ENCODE peak calls at places on chromosomes 12 and 14, in six cellular contexts. K is nephron progenitor cell; F is astrocyte of the spinal cord; N is thoracic aorta; I is CD4-positive, alpha-beta T cell; M is brain microvascular endothelial cell. B is an unnamed sample.

GRCh38 chr12:116480210-116480818 is 78.9 kb upstream of the MAP1LC3B2 start:
- DNase-seq in K (no peak), F (no peak), N (no peak), I (no peak), M (no peak), B (no peak)

GRCh38 chr14:37973031-37973908 is 234.4 kb upstream of the SSTR1 start:
- DNase-seq in K (no peak), F (no peak), N (no peak), I (no peak), M (no peak), B (no peak)

GRCh38 chr12:69157023-69157655 is 82.2 kb upstream of the CPSF6 start:
- DNase-seq in K (peak), F (peak), N (peak), I (peak), M (peak), B (peak)

GRCh38 chr12:4985820-4986219 is 57.9 kb upstream of the KCNA5 start:
- DNase-seq in K (no peak), F (no peak), N (no peak), I (no peak), M (no peak), B (no peak)

GRCh38 chr14:63573579-63573978 is 30.4 kb upstream of the PPP2R5E start:
- DNase-seq in K (no peak), F (peak), N (no peak), I (no peak), M (no peak), B (peak)

GRCh38 chr12:129772463-129773169 is 131.2 kb downstream of the TMEM132D start:
- DNase-seq in K (no peak), F (peak), N (no peak), I (no peak), M (peak), B (peak)

GRCh38 chr14:58637040-58637390 is 747 bp upstream of the DACT1 start:
- DNase-seq in K (no peak), F (peak), N (peak), I (no peak), M (peak), B (peak)

GRCh38 chr12:51351913-51352532 is 5.5 kb upstream of the CELA1 start:
- DNase-seq in K (peak), F (peak), N (no peak), I (no peak), M (peak), B (peak)

GRCh38 chr12:78442454-78442801 is 422.1 kb upstream of the SYT1 start:
- DNase-seq in K (no peak), F (peak), N (no peak), I (no peak), M (no peak), B (peak)

GRCh38 chr14:69501362-69501964 is 16.9 kb downstream of the PLEKHD1 start:
- DNase-seq in K (no peak), F (peak), N (no peak), I (no peak), M (no peak), B (peak)

GRCh38 chr14:80003138-80003537 is 208.2 kb downstream of the DIO2 start:
- DNase-seq in K (no peak), F (no peak), N (no peak), I (no peak), M (peak), B (no peak)

GRCh38 chr12:92403210-92404175 is 257.8 kb upstream of the BTG1 start:
- DNase-seq in K (no peak), F (no peak), N (no peak), I (peak), M (no peak), B (peak)

GRCh38 chr12:65308601-65309071 is 30.2 kb downstream of the MSRB3 start:
- DNase-seq in K (no peak), F (no peak), N (no peak), I (no peak), M (no peak), B (peak)

GRCh38 chr12:93020998-93021597 is 92.0 kb upstream of the EEA1 start:
- DNase-seq in K (no peak), F (no peak), N (no peak), I (no peak), M (no peak), B (no peak)

GRCh38 chr14:28242895-28243294 is 523.7 kb upstream of the FOXG1 start:
- DNase-seq in K (no peak), F (no peak), N (no peak), I (no peak), M (no peak), B (no peak)

GRCh38 chr14:105026033-105026785 is 5.3 kb upstream of the CDCA4 start:
- DNase-seq in K (no peak), F (peak), N (no peak), I (no peak), M (peak), B (peak)

GRCh38 chr12:40819427-40820108 is 127.3 kb downstream of the CNTN1 start:
- DNase-seq in K (peak), F (no peak), N (no peak), I (no peak), M (no peak), B (no peak)

GRCh38 chr12:14756331-14757143 is 46.7 kb downstream of the WBP11 start:
- DNase-seq in K (peak), F (no peak), N (no peak), I (no peak), M (no peak), B (peak)

GRCh38 chr12:117202556-117202955 is 12.3 kb upstream of the FBXO21 start:
- DNase-seq in K (no peak), F (no peak), N (no peak), I (no peak), M (no peak), B (no peak)

GRCh38 chr14:64364907-64365306 is 23.2 kb upstream of the MTHFD1 start:
- DNase-seq in K (no peak), F (peak), N (no peak), I (no peak), M (peak), B (peak)

GRCh38 chr12:114384746-114385145 is 21.2 kb downstream of the TBX5 start:
- DNase-seq in K (no peak), F (no peak), N (no peak), I (no peak), M (no peak), B (no peak)

GRCh38 chr12:116693259-116694227 is 44.3 kb downstream of the SPRING1 start:
- DNase-seq in K (no peak), F (no peak), N (no peak), I (no peak), M (no peak), B (no peak)

DNA sequence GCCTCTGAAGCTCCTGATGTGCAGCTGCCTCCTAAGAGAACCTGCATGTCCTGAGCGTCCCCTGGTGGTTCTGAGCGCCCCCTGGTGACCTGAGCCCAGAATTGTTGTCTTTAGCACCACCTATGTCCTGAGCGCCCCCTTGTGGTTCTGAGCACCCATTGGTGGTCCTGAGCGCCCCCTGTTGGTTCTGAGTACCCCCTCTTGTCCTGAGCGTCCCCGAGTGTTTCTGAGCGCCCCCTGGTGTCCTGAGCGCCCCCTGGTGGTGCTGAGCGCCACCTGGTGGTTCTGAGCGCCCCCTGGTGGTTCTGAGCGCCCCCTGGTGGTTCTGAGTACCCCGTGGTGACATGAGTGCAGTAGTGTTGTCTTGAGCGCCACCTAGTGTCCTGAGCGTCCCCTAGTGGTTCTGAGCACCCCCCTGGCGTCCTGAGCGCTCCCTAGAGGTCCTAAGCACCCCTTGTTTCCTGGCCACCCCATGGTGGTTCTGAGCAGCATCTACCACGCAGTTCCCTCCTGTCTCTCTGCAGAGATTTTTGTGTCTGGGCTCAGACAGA is 782.5 kb downstream of the TMEM121 start:
- DNase-seq in K (peak), F (no peak), N (no peak), I (peak), M (no peak), B (peak)
- TF ChIP-seq CTCF in K (peak), F (peak), N (peak), I (peak), M (peak), B (peak)

DNA sequence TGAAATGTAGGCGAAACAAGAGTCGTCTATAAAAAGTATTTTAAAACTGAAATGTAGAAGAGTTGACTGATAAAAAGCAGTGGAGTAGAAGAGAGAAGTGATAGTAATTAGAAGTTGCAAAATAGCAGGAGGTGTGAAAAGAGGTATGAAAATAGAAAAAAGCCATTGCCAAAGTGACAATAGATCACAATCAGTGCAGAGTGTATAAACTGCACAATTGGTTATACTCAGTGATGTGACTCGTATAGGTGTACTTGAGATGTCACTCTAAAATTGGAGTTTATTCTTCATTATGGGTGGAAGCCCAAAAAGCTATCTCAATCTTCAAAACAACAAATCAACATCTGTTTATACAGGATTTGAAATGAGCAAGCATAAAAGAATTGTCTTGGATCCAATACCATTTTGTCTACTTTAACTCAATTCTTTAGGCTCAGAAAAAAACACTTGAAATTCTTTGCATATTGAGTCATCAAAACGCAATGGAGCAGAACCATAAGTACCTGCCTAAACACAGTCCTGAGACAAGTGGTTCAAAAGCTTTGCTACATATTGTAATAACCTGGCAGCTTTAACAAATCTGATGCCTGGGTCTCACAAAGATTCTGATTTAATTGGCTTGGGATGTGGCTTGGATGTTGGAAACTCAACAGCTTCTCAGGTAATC is 8.8 kb downstream of the IKBIP start:
- DNase-seq in K (no peak), F (peak), N (no peak), I (no peak), M (no peak), B (peak)
- TF ChIP-seq CTCF in K (no peak), F (no peak), N (no peak), I (no peak), M (no peak), B (no peak)

GRCh38 chr14:100663528-100664052 is 63.1 kb upstream of the DLK1 start:
- DNase-seq in K (no peak), F (no peak), N (no peak), I (no peak), M (no peak), B (no peak)
- TF ChIP-seq CTCF in K (no peak), F (no peak), N (no peak), I (peak), M (no peak), B (no peak)

GRCh38 chr12:123270380-123271181 is 1.1 kb downstream of the CDK2AP1 start:
- DNase-seq in K (peak), F (no peak), N (no peak), I (no peak), M (peak), B (peak)
- TF ChIP-seq CTCF in K (no peak), F (no peak), N (no peak), I (no peak), M (no peak), B (no peak)

DNA sequence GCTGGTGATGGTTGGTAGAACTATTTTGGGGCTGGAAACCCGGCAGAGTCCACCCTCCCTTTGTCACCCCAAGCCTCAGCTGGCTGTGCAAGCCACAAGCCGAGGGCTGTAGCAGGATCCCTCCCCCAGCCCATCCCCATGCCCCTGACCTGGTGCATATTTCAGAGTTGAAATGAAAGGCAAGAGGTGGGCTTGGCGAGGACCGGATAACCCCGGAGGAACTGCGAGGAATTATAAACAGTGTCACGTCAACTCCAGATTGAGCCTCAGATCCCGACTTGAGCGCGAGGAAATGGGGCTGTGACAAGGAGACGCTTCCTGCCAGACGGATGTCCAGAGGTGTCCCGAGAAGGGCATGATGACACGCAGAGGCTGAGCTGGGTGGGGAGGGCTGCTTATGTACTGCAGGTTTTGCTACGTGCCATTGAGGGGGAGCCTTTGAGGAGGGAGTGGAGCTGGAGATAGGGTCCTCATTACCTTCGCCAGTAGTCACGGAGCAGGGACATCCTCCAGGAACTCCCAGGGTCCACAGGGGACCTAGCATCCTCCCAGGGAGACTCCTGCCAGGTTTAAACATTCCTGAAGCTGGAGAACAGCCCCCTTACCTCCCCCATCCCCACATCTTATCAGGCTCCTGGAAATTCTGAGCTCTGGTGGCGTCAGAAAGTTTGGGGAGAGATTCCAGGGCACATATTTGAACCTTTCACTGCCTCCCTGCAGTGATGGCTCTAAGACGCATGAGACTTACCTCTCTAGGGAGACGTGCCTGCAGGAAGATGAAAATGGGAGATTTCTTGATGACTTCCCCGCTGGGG is 192.1 kb upstream of the GSC start:
- DNase-seq in K (no peak), F (no peak), N (no peak), I (no peak), M (no peak), B (no peak)
- TF ChIP-seq CTCF in K (no peak), F (no peak), N (no peak), I (no peak), M (no peak), B (no peak)

GRCh38 chr12:24778486-24779304 is 170.2 kb downstream of the BCAT1 start:
- DNase-seq in K (no peak), F (peak), N (no peak), I (no peak), M (peak), B (peak)
- TF ChIP-seq CTCF in K (peak), F (peak), N (no peak), I (no peak), M (peak), B (peak)

GRCh38 chr12:46020768-46021167 is 30.4 kb upstream of the SCAF11 start:
- DNase-seq in K (no peak), F (no peak), N (no peak), I (no peak), M (no peak), B (no peak)

GRCh38 chr12:46027172-46027571 is 36.8 kb upstream of the SCAF11 start:
- DNase-seq in K (no peak), F (no peak), N (no peak), I (no peak), M (no peak), B (peak)

DNA sequence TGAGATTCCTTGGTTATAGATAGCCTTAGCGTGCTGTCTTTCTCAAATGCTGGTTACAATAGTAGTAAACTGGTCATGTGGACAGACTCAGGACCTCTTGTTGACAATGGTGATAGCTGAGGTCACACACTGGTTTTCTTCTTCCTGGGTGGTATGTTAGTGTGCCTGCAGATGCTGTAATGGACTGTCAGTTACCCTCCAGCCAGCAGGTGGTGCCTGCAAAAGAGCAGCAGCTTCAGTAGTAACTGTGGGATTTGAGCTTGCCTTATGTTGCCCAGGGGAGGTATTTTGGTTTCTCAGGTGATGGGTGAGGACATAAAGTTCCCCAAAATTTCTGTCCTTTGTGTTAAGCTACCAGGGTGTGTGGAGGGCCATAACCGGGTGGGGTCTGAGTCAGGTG is 33.7 kb upstream of the SCAF11 start:
- DNase-seq in K (no peak), F (no peak), N (no peak), I (no peak), M (no peak), B (no peak)
- TF ChIP-seq CTCF in K (no peak), F (no peak), N (no peak), I (no peak), M (no peak), B (no peak)

DNA sequence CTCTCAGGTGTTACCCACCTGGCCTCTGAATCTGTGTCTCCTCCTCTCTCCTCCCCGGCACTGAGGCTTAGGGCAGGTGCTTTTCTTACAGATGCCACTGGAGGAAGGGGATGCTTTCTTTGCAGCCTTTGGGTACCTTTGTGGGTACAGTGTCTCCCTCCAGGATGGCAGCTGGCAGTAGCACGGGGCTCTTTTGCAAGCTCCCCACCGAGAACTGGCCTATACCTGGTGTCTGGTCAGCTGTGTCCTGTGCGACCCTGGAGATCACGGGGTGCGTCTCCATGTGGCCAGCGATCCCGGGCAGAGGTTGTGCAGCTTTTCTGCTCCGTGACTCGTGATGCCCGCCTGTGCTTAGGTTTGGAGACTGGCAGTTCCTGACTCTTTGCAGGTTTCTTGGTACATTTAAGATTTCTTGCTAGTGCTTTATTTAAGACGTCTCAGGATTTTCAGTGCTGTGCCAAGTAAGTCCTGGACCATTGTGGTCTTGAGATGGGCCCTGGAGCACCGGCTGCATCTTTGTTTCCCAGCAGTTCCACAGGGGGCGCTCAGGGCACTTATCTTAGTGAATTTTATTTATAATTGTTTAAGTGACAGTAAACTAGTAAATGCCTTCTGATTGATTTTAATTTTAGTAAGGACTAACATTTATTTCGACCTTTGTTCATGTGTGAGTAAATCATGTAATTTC is 68.9 kb downstream of the DDX51 start:
- DNase-seq in K (no peak), F (no peak), N (no peak), I (no peak), M (no peak), B (peak)
- TF ChIP-seq CTCF in K (no peak), F (peak), N (no peak), I (no peak), M (peak), B (peak)

GRCh38 chr12:124569375-124570148 is 2.1 kb upstream of the NCOR2 start:
- DNase-seq in K (no peak), F (peak), N (no peak), I (no peak), M (no peak), B (peak)

GRCh38 chr12:124567673-124568373 is 411 bp upstream of the NCOR2 start:
- DNase-seq in K (peak), F (peak), N (peak), I (peak), M (peak), B (peak)

GRCh38 chr12:124570810-124571209 is 3.4 kb upstream of the NCOR2 start:
- DNase-seq in K (no peak), F (no peak), N (no peak), I (no peak), M (no peak), B (no peak)

GRCh38 chr12:124567035-124567672 is at the start of gene NCOR2:
- DNase-seq in K (peak), F (no peak), N (no peak), I (peak), M (no peak), B (peak)

DNA sequence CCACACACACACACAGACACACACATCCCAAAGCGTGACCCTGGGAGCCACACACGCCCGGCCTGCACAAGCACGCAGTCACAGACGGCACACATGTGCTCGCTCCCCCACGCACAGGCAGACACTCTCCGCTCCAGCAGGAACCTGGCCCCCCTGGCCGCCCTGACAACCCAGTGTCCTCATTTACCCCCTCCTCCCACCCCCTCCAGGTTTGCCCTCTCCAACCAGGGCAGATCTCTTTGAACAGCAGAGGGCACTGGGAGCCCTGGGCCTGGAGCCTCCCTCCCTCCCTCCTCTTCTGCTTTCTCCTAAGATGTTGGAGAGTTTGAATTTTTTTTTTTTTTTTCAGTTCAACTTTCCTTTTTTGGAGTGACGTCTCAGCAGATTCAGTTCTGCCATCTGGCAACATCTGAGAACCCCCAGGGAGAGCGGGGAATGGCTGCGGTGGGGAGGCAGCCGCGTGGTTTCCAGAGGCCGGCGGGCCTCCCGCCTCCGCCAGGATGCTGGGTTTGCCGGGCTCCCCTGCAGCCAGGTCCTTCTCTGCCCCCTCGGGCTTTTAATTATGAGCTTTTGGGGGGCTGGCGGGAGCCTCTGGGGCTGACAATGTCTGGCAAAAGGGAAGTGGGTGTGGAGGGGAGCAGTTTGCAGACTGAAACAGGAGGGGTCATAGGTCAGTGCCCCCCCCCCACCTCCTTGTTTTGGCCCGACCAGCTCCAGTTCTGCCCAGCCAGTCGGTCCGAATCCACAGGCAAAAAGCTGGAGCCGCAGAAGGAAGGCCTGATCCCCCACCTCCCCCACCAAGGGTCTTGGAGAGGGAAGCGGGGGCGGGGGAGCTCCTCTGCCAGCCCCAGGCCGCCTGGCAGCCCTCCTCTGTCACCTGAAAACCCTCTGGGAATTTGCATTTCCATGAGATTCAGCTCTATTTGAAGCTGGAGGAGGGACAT is 1.3 kb upstream of the NCOR2 start:
- DNase-seq in K (peak), F (peak), N (no peak), I (peak), M (peak), B (peak)
- TF ChIP-seq CTCF in K (no peak), F (peak), N (peak), I (no peak), M (peak), B (peak)

GRCh38 chr12:104331376-104331775 is 27.8 kb downstream of the EID3 start:
- DNase-seq in K (no peak), F (no peak), N (no peak), I (no peak), M (no peak), B (no peak)
- TF ChIP-seq CTCF in K (no peak), F (no peak), N (no peak), I (no peak), M (no peak), B (no peak)